ENCODE peak calls at places on chromosomes 2 and 18, in nine cellular contexts. One of them, this sample, is unnamed.

GRCh38 chr2:201357216-201357615 is at the start of gene FLACC1:
- DNase-seq in AG04450: no peak
- DNase-seq in GM12865: peak
- DNase-seq in transverse colon: no peak
- DNase-seq in A549: peak
- DNase-seq in GM06990: no peak
- DNase-seq in aorta: no peak
- DNase-seq in cardiac muscle cell: peak
- DNase-seq in AG09309: no peak
- DNase-seq in this sample: peak

GRCh38 chr2:86488561-86489250 is 47.5 kb downstream of the KDM3A start:
- DNase-seq in AG04450: no peak
- DNase-seq in GM12865: no peak
- DNase-seq in transverse colon: no peak
- DNase-seq in A549: no peak
- DNase-seq in GM06990: no peak
- DNase-seq in aorta: no peak
- DNase-seq in cardiac muscle cell: no peak
- DNase-seq in AG09309: no peak
- DNase-seq in this sample: no peak

GRCh38 chr2:16250466-16250865 is 310.1 kb downstream of the MYCN start:
- DNase-seq in AG04450: no peak
- DNase-seq in GM12865: no peak
- DNase-seq in transverse colon: no peak
- DNase-seq in A549: no peak
- DNase-seq in GM06990: no peak
- DNase-seq in aorta: no peak
- DNase-seq in cardiac muscle cell: no peak
- DNase-seq in AG09309: no peak
- DNase-seq in this sample: no peak

GRCh38 chr2:19911799-19912509 is 10.2 kb upstream of the TTC32 start:
- DNase-seq in AG04450: peak
- DNase-seq in GM12865: no peak
- DNase-seq in transverse colon: no peak
- DNase-seq in A549: peak
- DNase-seq in GM06990: no peak
- DNase-seq in aorta: no peak
- DNase-seq in cardiac muscle cell: no peak
- DNase-seq in AG09309: peak
- DNase-seq in this sample: peak

GRCh38 chr2:224668123-224668909 is 47.8 kb downstream of the CCDC195 start:
- DNase-seq in AG04450: no peak
- DNase-seq in GM12865: no peak
- DNase-seq in transverse colon: no peak
- DNase-seq in A549: no peak
- DNase-seq in GM06990: no peak
- DNase-seq in aorta: no peak
- DNase-seq in cardiac muscle cell: no peak
- DNase-seq in AG09309: no peak
- DNase-seq in this sample: no peak

GRCh38 chr18:76823574-76823973 is 1.2 kb downstream of the ZNF236 start:
- DNase-seq in AG04450: no peak
- DNase-seq in GM12865: peak
- DNase-seq in transverse colon: peak
- DNase-seq in A549: peak
- DNase-seq in GM06990: peak
- DNase-seq in aorta: no peak
- DNase-seq in cardiac muscle cell: peak
- DNase-seq in AG09309: no peak
- DNase-seq in this sample: no peak

GRCh38 chr2:240946654-240947053 is 40.5 kb downstream of the CROCC2 start:
- DNase-seq in AG04450: no peak
- DNase-seq in GM12865: no peak
- DNase-seq in transverse colon: peak
- DNase-seq in A549: no peak
- DNase-seq in GM06990: no peak
- DNase-seq in aorta: peak
- DNase-seq in cardiac muscle cell: no peak
- DNase-seq in AG09309: no peak
- DNase-seq in this sample: no peak

GRCh38 chr2:232276739-232277313 is 101.7 kb upstream of the ALPP start:
- DNase-seq in AG04450: no peak
- DNase-seq in GM12865: no peak
- DNase-seq in transverse colon: no peak
- DNase-seq in A549: no peak
- DNase-seq in GM06990: no peak
- DNase-seq in aorta: no peak
- DNase-seq in cardiac muscle cell: no peak
- DNase-seq in AG09309: no peak
- DNase-seq in this sample: no peak

GRCh38 chr2:46315103-46315890 is 18.1 kb downstream of the EPAS1 start:
- DNase-seq in AG04450: peak
- DNase-seq in GM12865: no peak
- DNase-seq in transverse colon: peak
- DNase-seq in A549: peak
- DNase-seq in GM06990: no peak
- DNase-seq in aorta: peak
- DNase-seq in cardiac muscle cell: no peak
- DNase-seq in AG09309: peak
- DNase-seq in this sample: peak

GRCh38 chr18:58221060-58221725 is 177.2 kb downstream of the NEDD4L start:
- DNase-seq in AG04450: no peak
- DNase-seq in GM12865: no peak
- DNase-seq in transverse colon: peak
- DNase-seq in A549: peak
- DNase-seq in GM06990: no peak
- DNase-seq in aorta: no peak
- DNase-seq in cardiac muscle cell: no peak
- DNase-seq in AG09309: no peak
- DNase-seq in this sample: peak

GRCh38 chr2:227455200-227455599 is 16.8 kb upstream of the AGFG1 start:
- DNase-seq in AG04450: no peak
- DNase-seq in GM12865: no peak
- DNase-seq in transverse colon: no peak
- DNase-seq in A549: no peak
- DNase-seq in GM06990: no peak
- DNase-seq in aorta: no peak
- DNase-seq in cardiac muscle cell: no peak
- DNase-seq in AG09309: no peak
- DNase-seq in this sample: no peak

GRCh38 chr2:230877131-230877736 is 12.5 kb downstream of the ITM2C start:
- DNase-seq in AG04450: no peak
- DNase-seq in GM12865: no peak
- DNase-seq in transverse colon: peak
- DNase-seq in A549: no peak
- DNase-seq in GM06990: no peak
- DNase-seq in aorta: peak
- DNase-seq in cardiac muscle cell: no peak
- DNase-seq in AG09309: no peak
- DNase-seq in this sample: no peak

GRCh38 chr18:59022167-59022945 is 117.3 kb upstream of the SEC11C start:
- DNase-seq in AG04450: no peak
- DNase-seq in GM12865: no peak
- DNase-seq in transverse colon: no peak
- DNase-seq in A549: no peak
- DNase-seq in GM06990: no peak
- DNase-seq in aorta: no peak
- DNase-seq in cardiac muscle cell: no peak
- DNase-seq in AG09309: no peak
- DNase-seq in this sample: peak

GRCh38 chr2:64345998-64346397 is 108.0 kb upstream of the LGALSL start:
- DNase-seq in AG04450: no peak
- DNase-seq in GM12865: no peak
- DNase-seq in transverse colon: no peak
- DNase-seq in A549: no peak
- DNase-seq in GM06990: no peak
- DNase-seq in aorta: no peak
- DNase-seq in cardiac muscle cell: no peak
- DNase-seq in AG09309: no peak
- DNase-seq in this sample: no peak

DNA sequence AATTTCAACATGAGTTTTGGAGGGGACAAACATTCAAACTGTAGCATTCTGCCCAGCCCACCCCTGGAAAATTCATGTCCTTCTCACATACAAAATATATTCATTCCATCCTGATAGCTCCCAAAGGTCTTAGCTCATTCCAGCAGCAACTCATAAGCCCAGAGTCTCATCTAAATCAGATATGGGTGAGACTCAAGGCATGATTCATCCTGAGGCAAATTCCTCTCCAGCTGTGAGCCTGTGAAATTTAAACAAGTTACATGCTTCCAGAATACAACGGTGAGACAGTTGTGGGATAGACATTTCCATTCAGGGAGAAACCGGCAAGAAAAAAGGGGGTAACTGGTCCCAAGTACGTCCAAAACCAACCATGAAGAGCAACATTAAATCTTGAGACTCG is 43.5 kb upstream of the FAHD2A start:
- DNase-seq in AG04450: peak
- DNase-seq in GM12865: no peak
- DNase-seq in transverse colon: no peak
- DNase-seq in A549: no peak
- DNase-seq in GM06990: no peak
- DNase-seq in aorta: no peak
- DNase-seq in cardiac muscle cell: no peak
- DNase-seq in AG09309: peak
- DNase-seq in this sample: no peak
- H3K4me3 ChIP-seq in AG04450: no peak
- H3K4me3 ChIP-seq in GM12865: no peak
- H3K4me3 ChIP-seq in transverse colon: no peak
- H3K4me3 ChIP-seq in A549: no peak
- H3K4me3 ChIP-seq in GM06990: no peak
- H3K4me3 ChIP-seq in aorta: no peak
- H3K4me3 ChIP-seq in cardiac muscle cell: no peak
- H3K4me3 ChIP-seq in AG09309: no peak
- H3K4me3 ChIP-seq in this sample: no peak

GRCh38 chr2:113602869-113603466 is 24.1 kb upstream of the RABL2A start:
- DNase-seq in AG04450: no peak
- DNase-seq in GM12865: no peak
- DNase-seq in transverse colon: no peak
- DNase-seq in A549: no peak
- DNase-seq in GM06990: no peak
- DNase-seq in aorta: no peak
- DNase-seq in cardiac muscle cell: no peak
- DNase-seq in AG09309: no peak
- DNase-seq in this sample: no peak
- H3K4me3 ChIP-seq in AG04450: peak
- H3K4me3 ChIP-seq in GM12865: peak
- H3K4me3 ChIP-seq in transverse colon: peak
- H3K4me3 ChIP-seq in A549: peak
- H3K4me3 ChIP-seq in GM06990: peak
- H3K4me3 ChIP-seq in aorta: no peak
- H3K4me3 ChIP-seq in cardiac muscle cell: peak
- H3K4me3 ChIP-seq in AG09309: peak
- H3K4me3 ChIP-seq in this sample: peak

GRCh38 chr2:171432206-171432968 is 1.4 kb downstream of the METTL8 start:
- DNase-seq in AG04450: no peak
- DNase-seq in GM12865: peak
- DNase-seq in transverse colon: no peak
- DNase-seq in A549: no peak
- DNase-seq in GM06990: no peak
- DNase-seq in aorta: no peak
- DNase-seq in cardiac muscle cell: no peak
- DNase-seq in AG09309: no peak
- DNase-seq in this sample: no peak
- H3K4me3 ChIP-seq in AG04450: no peak
- H3K4me3 ChIP-seq in GM12865: peak
- H3K4me3 ChIP-seq in transverse colon: no peak
- H3K4me3 ChIP-seq in A549: peak
- H3K4me3 ChIP-seq in GM06990: peak
- H3K4me3 ChIP-seq in aorta: no peak
- H3K4me3 ChIP-seq in cardiac muscle cell: no peak
- H3K4me3 ChIP-seq in AG09309: no peak
- H3K4me3 ChIP-seq in this sample: peak

GRCh38 chr2:950627-950992 is at the start of gene SNTG2:
- DNase-seq in AG04450: no peak
- DNase-seq in GM12865: no peak
- DNase-seq in transverse colon: peak
- DNase-seq in A549: no peak
- DNase-seq in GM06990: no peak
- DNase-seq in aorta: peak
- DNase-seq in cardiac muscle cell: peak
- DNase-seq in AG09309: no peak
- DNase-seq in this sample: no peak
- H3K4me3 ChIP-seq in AG04450: peak
- H3K4me3 ChIP-seq in GM12865: no peak
- H3K4me3 ChIP-seq in transverse colon: peak
- H3K4me3 ChIP-seq in A549: peak
- H3K4me3 ChIP-seq in GM06990: peak
- H3K4me3 ChIP-seq in aorta: peak
- H3K4me3 ChIP-seq in cardiac muscle cell: peak
- H3K4me3 ChIP-seq in AG09309: peak
- H3K4me3 ChIP-seq in this sample: peak

GRCh38 chr2:39435974-39436591 is 1.0 kb downstream of the MAP4K3 start:
- DNase-seq in AG04450: no peak
- DNase-seq in GM12865: no peak
- DNase-seq in transverse colon: no peak
- DNase-seq in A549: peak
- DNase-seq in GM06990: no peak
- DNase-seq in aorta: peak
- DNase-seq in cardiac muscle cell: peak
- DNase-seq in AG09309: no peak
- DNase-seq in this sample: no peak

GRCh38 chr2:39435254-39435653 is 1.8 kb downstream of the MAP4K3 start:
- DNase-seq in AG04450: no peak
- DNase-seq in GM12865: no peak
- DNase-seq in transverse colon: no peak
- DNase-seq in A549: no peak
- DNase-seq in GM06990: no peak
- DNase-seq in aorta: no peak
- DNase-seq in cardiac muscle cell: peak
- DNase-seq in AG09309: no peak
- DNase-seq in this sample: no peak

GRCh38 chr2:39433586-39434195 is 3.4 kb downstream of the MAP4K3 start:
- DNase-seq in AG04450: no peak
- DNase-seq in GM12865: no peak
- DNase-seq in transverse colon: no peak
- DNase-seq in A549: no peak
- DNase-seq in GM06990: no peak
- DNase-seq in aorta: no peak
- DNase-seq in cardiac muscle cell: peak
- DNase-seq in AG09309: no peak
- DNase-seq in this sample: no peak

GRCh38 chr2:39432701-39433100 is 4.4 kb downstream of the MAP4K3 start:
- DNase-seq in AG04450: no peak
- DNase-seq in GM12865: no peak
- DNase-seq in transverse colon: no peak
- DNase-seq in A549: no peak
- DNase-seq in GM06990: no peak
- DNase-seq in aorta: no peak
- DNase-seq in cardiac muscle cell: no peak
- DNase-seq in AG09309: no peak
- DNase-seq in this sample: no peak

GRCh38 chr2:39434233-39434897 is 2.7 kb downstream of the MAP4K3 start:
- DNase-seq in AG04450: no peak
- DNase-seq in GM12865: no peak
- DNase-seq in transverse colon: no peak
- DNase-seq in A549: no peak
- DNase-seq in GM06990: no peak
- DNase-seq in aorta: no peak
- DNase-seq in cardiac muscle cell: no peak
- DNase-seq in AG09309: no peak
- DNase-seq in this sample: no peak
- H3K4me3 ChIP-seq in AG04450: peak
- H3K4me3 ChIP-seq in GM12865: no peak
- H3K4me3 ChIP-seq in transverse colon: no peak
- H3K4me3 ChIP-seq in A549: no peak
- H3K4me3 ChIP-seq in GM06990: no peak
- H3K4me3 ChIP-seq in aorta: no peak
- H3K4me3 ChIP-seq in cardiac muscle cell: peak
- H3K4me3 ChIP-seq in AG09309: no peak
- H3K4me3 ChIP-seq in this sample: no peak

GRCh38 chr18:11752116-11752911 is 63.2 kb downstream of the GNAL start:
- DNase-seq in AG04450: no peak
- DNase-seq in GM12865: peak
- DNase-seq in transverse colon: no peak
- DNase-seq in A549: peak
- DNase-seq in GM06990: no peak
- DNase-seq in aorta: no peak
- DNase-seq in cardiac muscle cell: peak
- DNase-seq in AG09309: no peak
- DNase-seq in this sample: no peak
- H3K4me3 ChIP-seq in AG04450: peak
- H3K4me3 ChIP-seq in GM12865: no peak
- H3K4me3 ChIP-seq in transverse colon: peak
- H3K4me3 ChIP-seq in A549: peak
- H3K4me3 ChIP-seq in GM06990: no peak
- H3K4me3 ChIP-seq in aorta: no peak
- H3K4me3 ChIP-seq in cardiac muscle cell: peak
- H3K4me3 ChIP-seq in AG09309: no peak
- H3K4me3 ChIP-seq in this sample: peak